ENCODE peak calls at places on chromosomes 16 and 17, in eight cellular contexts. One of them, this sample, is unnamed.

GRCh38 chr17:66423436-66423922 is 121.1 kb downstream of the PRKCA start:
- DNase-seq in Peyer's patch: no peak
- DNase-seq in MM.1S: no peak
- DNase-seq in mammary epithelial cell: no peak
- DNase-seq in upper lobe of right lung: no peak
- DNase-seq in esophagus squamous epithelium: no peak
- DNase-seq in body of pancreas: no peak
- DNase-seq in pancreas: no peak
- DNase-seq in this sample: no peak

GRCh38 chr16:88309174-88309904 is 73.4 kb upstream of the ZNF469 start:
- DNase-seq in pancreas: no peak
- DNase-seq in Peyer's patch: no peak
- DNase-seq in upper lobe of right lung: no peak
- DNase-seq in MM.1S: no peak
- DNase-seq in body of pancreas: no peak
- DNase-seq in esophagus squamous epithelium: no peak
- DNase-seq in mammary epithelial cell: no peak
- DNase-seq in this sample: no peak

GRCh38 chr16:73054732-73055481 is 7.0 kb upstream of the ZFHX3 start:
- DNase-seq in pancreas: no peak
- DNase-seq in MM.1S: no peak
- DNase-seq in body of pancreas: no peak
- DNase-seq in upper lobe of right lung: no peak
- DNase-seq in esophagus squamous epithelium: no peak
- DNase-seq in mammary epithelial cell: peak; percentile 60
- DNase-seq in Peyer's patch: no peak
- DNase-seq in this sample: no peak

GRCh38 chr17:72219136-72219823 is 98.5 kb downstream of the SOX9 start:
- DNase-seq in esophagus squamous epithelium: no peak
- DNase-seq in MM.1S: no peak
- DNase-seq in upper lobe of right lung: no peak
- DNase-seq in Peyer's patch: no peak
- DNase-seq in mammary epithelial cell: no peak
- DNase-seq in pancreas: no peak
- DNase-seq in body of pancreas: no peak
- DNase-seq in this sample: no peak

GRCh38 chr17:78468366-78468765 is 89.9 kb downstream of the PGS1 start:
- DNase-seq in mammary epithelial cell: no peak
- DNase-seq in body of pancreas: no peak
- DNase-seq in Peyer's patch: no peak
- DNase-seq in esophagus squamous epithelium: no peak
- DNase-seq in MM.1S: no peak
- DNase-seq in upper lobe of right lung: no peak
- DNase-seq in pancreas: no peak
- DNase-seq in this sample: no peak

GRCh38 chr16:87692756-87693155 is 73.0 kb downstream of the KLHDC4 start:
- DNase-seq in esophagus squamous epithelium: no peak
- DNase-seq in MM.1S: no peak
- DNase-seq in mammary epithelial cell: no peak
- DNase-seq in upper lobe of right lung: no peak
- DNase-seq in pancreas: no peak
- DNase-seq in Peyer's patch: no peak
- DNase-seq in body of pancreas: no peak
- DNase-seq in this sample: no peak

GRCh38 chr17:71315568-71315967 is 805.3 kb upstream of the SOX9 start:
- DNase-seq in esophagus squamous epithelium: no peak
- DNase-seq in upper lobe of right lung: no peak
- DNase-seq in pancreas: no peak
- DNase-seq in mammary epithelial cell: no peak
- DNase-seq in Peyer's patch: no peak
- DNase-seq in body of pancreas: no peak
- DNase-seq in MM.1S: no peak
- DNase-seq in this sample: no peak

GRCh38 chr17:40443988-40444899 is 994 bp downstream of the IGFBP4 start:
- DNase-seq in upper lobe of right lung: no peak
- DNase-seq in body of pancreas: no peak
- DNase-seq in Peyer's patch: no peak
- DNase-seq in esophagus squamous epithelium: no peak
- DNase-seq in MM.1S: no peak
- DNase-seq in mammary epithelial cell: peak; percentile 46
- DNase-seq in pancreas: no peak
- DNase-seq in this sample: no peak

GRCh38 chr16:630815-631405 is at the start of gene WFIKKN1:
- DNase-seq in Peyer's patch: no peak
- DNase-seq in MM.1S: no peak
- DNase-seq in upper lobe of right lung: peak; percentile 87
- DNase-seq in body of pancreas: peak; percentile 77
- DNase-seq in pancreas: peak; percentile 83
- DNase-seq in esophagus squamous epithelium: no peak
- DNase-seq in mammary epithelial cell: no peak
- DNase-seq in this sample: no peak

GRCh38 chr17:57121308-57122042 is 36.4 kb downstream of the AKAP1 start:
- DNase-seq in mammary epithelial cell: no peak
- DNase-seq in esophagus squamous epithelium: no peak
- DNase-seq in upper lobe of right lung: no peak
- DNase-seq in pancreas: no peak
- DNase-seq in Peyer's patch: no peak
- DNase-seq in MM.1S: no peak
- DNase-seq in body of pancreas: peak; percentile 60
- DNase-seq in this sample: no peak

GRCh38 chr17:76250141-76250540 is 9.8 kb upstream of the RNF157 start:
- DNase-seq in body of pancreas: no peak
- DNase-seq in MM.1S: peak; percentile 67
- DNase-seq in pancreas: no peak
- DNase-seq in mammary epithelial cell: no peak
- DNase-seq in esophagus squamous epithelium: no peak
- DNase-seq in upper lobe of right lung: no peak
- DNase-seq in Peyer's patch: no peak
- DNase-seq in this sample: no peak

GRCh38 chr17:36901506-36901905 is 35.8 kb upstream of the LHX1 start:
- DNase-seq in body of pancreas: no peak
- DNase-seq in esophagus squamous epithelium: no peak
- DNase-seq in MM.1S: no peak
- DNase-seq in pancreas: no peak
- DNase-seq in mammary epithelial cell: peak; percentile 4
- DNase-seq in Peyer's patch: no peak
- DNase-seq in upper lobe of right lung: no peak
- DNase-seq in this sample: no peak

GRCh38 chr16:4260360-4260759 is 12.5 kb downstream of the TFAP4 start:
- DNase-seq in MM.1S: no peak
- DNase-seq in pancreas: peak; percentile 95
- DNase-seq in upper lobe of right lung: peak; percentile 92
- DNase-seq in mammary epithelial cell: no peak
- DNase-seq in body of pancreas: peak; percentile 97
- DNase-seq in Peyer's patch: no peak
- DNase-seq in esophagus squamous epithelium: no peak
- DNase-seq in this sample: no peak

GRCh38 chr16:85930321-85930720 is 31.4 kb downstream of the IRF8 start:
- DNase-seq in esophagus squamous epithelium: no peak
- DNase-seq in mammary epithelial cell: no peak
- DNase-seq in body of pancreas: no peak
- DNase-seq in upper lobe of right lung: no peak
- DNase-seq in Peyer's patch: no peak
- DNase-seq in pancreas: no peak
- DNase-seq in MM.1S: no peak
- DNase-seq in this sample: no peak

GRCh38 chr17:29145289-29146058 is 34.7 kb downstream of the MYO18A start:
- DNase-seq in upper lobe of right lung: peak; percentile 85
- DNase-seq in esophagus squamous epithelium: no peak
- DNase-seq in body of pancreas: peak; percentile 72
- DNase-seq in pancreas: no peak
- DNase-seq in mammary epithelial cell: peak; percentile 57
- DNase-seq in Peyer's patch: peak; percentile 73
- DNase-seq in MM.1S: peak; percentile 82
- DNase-seq in this sample: peak; percentile 52

GRCh38 chr17:67378444-67379250 is 1.6 kb downstream of the PITPNC1 start:
- DNase-seq in body of pancreas: peak; percentile 83
- DNase-seq in pancreas: peak; percentile 85
- DNase-seq in esophagus squamous epithelium: no peak
- DNase-seq in upper lobe of right lung: peak; percentile 89
- DNase-seq in mammary epithelial cell: peak; percentile 66
- DNase-seq in Peyer's patch: peak; percentile 69
- DNase-seq in MM.1S: peak; percentile 80
- DNase-seq in this sample: peak; percentile 87

GRCh38 chr16:20938426-20938825 is 37.9 kb downstream of the LYRM1 start:
- DNase-seq in body of pancreas: no peak
- DNase-seq in Peyer's patch: no peak
- DNase-seq in pancreas: no peak
- DNase-seq in MM.1S: no peak
- DNase-seq in esophagus squamous epithelium: no peak
- DNase-seq in upper lobe of right lung: no peak
- DNase-seq in mammary epithelial cell: peak; percentile 32
- DNase-seq in this sample: no peak

GRCh38 chr16:77637939-77638338 is 84.4 kb upstream of the NUDT7 start:
- DNase-seq in MM.1S: no peak
- DNase-seq in mammary epithelial cell: no peak
- DNase-seq in Peyer's patch: no peak
- DNase-seq in upper lobe of right lung: no peak
- DNase-seq in esophagus squamous epithelium: no peak
- DNase-seq in pancreas: no peak
- DNase-seq in body of pancreas: no peak
- DNase-seq in this sample: no peak

GRCh38 chr17:73359987-73360410 is 48.2 kb upstream of the CDC42EP4 start:
- DNase-seq in mammary epithelial cell: peak; percentile 65
- DNase-seq in upper lobe of right lung: peak; percentile 93
- DNase-seq in body of pancreas: peak; percentile 93
- DNase-seq in pancreas: peak; percentile 86
- DNase-seq in Peyer's patch: no peak
- DNase-seq in esophagus squamous epithelium: no peak
- DNase-seq in MM.1S: no peak
- DNase-seq in this sample: no peak

GRCh38 chr16:10932959-10933710 is 9.1 kb downstream of the DEXI start:
- DNase-seq in body of pancreas: no peak
- DNase-seq in Peyer's patch: no peak
- DNase-seq in pancreas: no peak
- DNase-seq in MM.1S: no peak
- DNase-seq in upper lobe of right lung: peak; percentile 38
- DNase-seq in mammary epithelial cell: no peak
- DNase-seq in esophagus squamous epithelium: no peak
- DNase-seq in this sample: no peak
- H3K4me1 ChIP-seq in body of pancreas: peaks cover 48% of the 10 kb centered on the region
- H3K4me1 ChIP-seq in Peyer's patch: peaks cover 16% of the 10 kb centered on the region
- H3K4me1 ChIP-seq in pancreas: peaks cover 10% of the 10 kb centered on the region
- H3K4me1 ChIP-seq in MM.1S: peaks cover 5% of the 10 kb centered on the region
- H3K4me1 ChIP-seq in upper lobe of right lung: peaks cover 57% of the 10 kb centered on the region
- H3K4me1 ChIP-seq in mammary epithelial cell: peaks cover 4% of the 10 kb centered on the region
- H3K4me1 ChIP-seq in esophagus squamous epithelium: peaks cover 31% of the 10 kb centered on the region
- H3K4me1 ChIP-seq in this sample: peaks cover 37% of the 10 kb centered on the region

GRCh38 chr16:10620120-10620519 is 39.7 kb upstream of the EMP2 start:
- DNase-seq in mammary epithelial cell: no peak
- DNase-seq in upper lobe of right lung: no peak
- DNase-seq in Peyer's patch: no peak
- DNase-seq in body of pancreas: no peak
- DNase-seq in esophagus squamous epithelium: no peak
- DNase-seq in pancreas: no peak
- DNase-seq in MM.1S: no peak
- DNase-seq in this sample: no peak
- H3K4me3 ChIP-seq in mammary epithelial cell: no peak overlapping the region
- H3K4me3 ChIP-seq in upper lobe of right lung: no peak overlapping the region
- H3K4me3 ChIP-seq in Peyer's patch: no peak overlapping the region
- H3K4me3 ChIP-seq in body of pancreas: no peak overlapping the region
- H3K4me3 ChIP-seq in esophagus squamous epithelium: no peak overlapping the region
- H3K4me3 ChIP-seq in pancreas: no peak overlapping the region
- H3K4me3 ChIP-seq in MM.1S: no peak overlapping the region
- H3K4me3 ChIP-seq in this sample: no peak overlapping the region

DNA sequence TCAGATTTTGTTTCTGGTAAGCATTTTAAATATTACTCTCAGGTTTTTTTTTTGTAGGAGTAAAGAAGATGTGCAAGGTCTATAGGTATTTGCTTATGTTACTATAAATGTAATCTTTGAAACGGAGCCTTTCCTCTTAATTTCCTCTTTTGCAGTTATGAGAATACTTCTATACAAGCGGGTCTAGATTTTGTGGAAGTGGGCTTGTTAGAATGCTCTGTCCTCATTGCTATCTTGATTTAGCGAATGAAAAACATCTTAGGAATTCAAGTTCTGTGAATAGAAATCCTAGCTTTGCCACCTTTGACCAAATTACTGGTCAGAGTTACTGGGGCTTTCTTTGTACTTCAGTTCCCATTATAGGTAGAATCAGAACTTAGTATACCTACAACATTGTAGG is 80.3 kb downstream of the EFCAB13 start:
- DNase-seq in Peyer's patch: no peak
- DNase-seq in upper lobe of right lung: no peak
- DNase-seq in esophagus squamous epithelium: no peak
- DNase-seq in pancreas: no peak
- DNase-seq in MM.1S: no peak
- DNase-seq in mammary epithelial cell: no peak
- DNase-seq in body of pancreas: no peak
- DNase-seq in this sample: no peak
- H3K4me1 ChIP-seq in Peyer's patch: no peaks in the 10 kb centered on the region
- H3K4me1 ChIP-seq in upper lobe of right lung: no peaks in the 10 kb centered on the region
- H3K4me1 ChIP-seq in esophagus squamous epithelium: no peaks in the 10 kb centered on the region
- H3K4me1 ChIP-seq in pancreas: no peaks in the 10 kb centered on the region
- H3K4me1 ChIP-seq in MM.1S: peaks cover 6% of the 10 kb centered on the region
- H3K4me1 ChIP-seq in mammary epithelial cell: no peaks in the 10 kb centered on the region
- H3K4me1 ChIP-seq in body of pancreas: no peaks in the 10 kb centered on the region
- H3K4me1 ChIP-seq in this sample: no peaks in the 10 kb centered on the region

DNA sequence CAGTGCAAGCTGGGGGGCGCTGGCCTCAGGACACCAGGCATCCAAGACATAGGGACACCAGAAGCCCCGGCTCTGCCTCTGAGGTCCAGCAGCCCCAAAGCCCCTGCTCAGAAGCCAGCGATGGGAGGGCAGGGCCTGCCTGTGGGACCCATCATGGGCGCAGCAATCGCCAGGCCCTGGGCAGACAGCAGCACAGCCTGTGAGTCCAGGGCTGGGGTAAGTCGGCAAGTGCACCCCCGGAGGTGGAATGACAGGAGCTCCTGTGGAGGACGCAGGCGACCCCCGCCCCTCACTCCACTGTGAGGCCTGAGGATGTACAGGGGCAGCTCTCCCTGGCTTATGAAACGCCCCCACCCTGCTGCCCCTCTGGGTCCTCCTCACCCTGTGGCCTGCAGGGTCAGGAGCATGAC is 23.3 kb upstream of the ENPP7 start:
- DNase-seq in MM.1S: no peak
- DNase-seq in Peyer's patch: no peak
- DNase-seq in body of pancreas: no peak
- DNase-seq in upper lobe of right lung: no peak
- DNase-seq in esophagus squamous epithelium: no peak
- DNase-seq in mammary epithelial cell: no peak
- DNase-seq in pancreas: no peak
- DNase-seq in this sample: no peak
- H3K4me3 ChIP-seq in MM.1S: no peak overlapping the region
- H3K4me3 ChIP-seq in Peyer's patch: no peak overlapping the region
- H3K4me3 ChIP-seq in body of pancreas: no peak overlapping the region
- H3K4me3 ChIP-seq in upper lobe of right lung: no peak overlapping the region
- H3K4me3 ChIP-seq in esophagus squamous epithelium: no peak overlapping the region
- H3K4me3 ChIP-seq in mammary epithelial cell: no peak overlapping the region
- H3K4me3 ChIP-seq in pancreas: no peak overlapping the region
- H3K4me3 ChIP-seq in this sample: no peak overlapping the region

GRCh38 chr17:79937981-79938695 is 97.5 kb downstream of the TBC1D16 start:
- DNase-seq in mammary epithelial cell: no peak
- DNase-seq in esophagus squamous epithelium: no peak
- DNase-seq in Peyer's patch: no peak
- DNase-seq in body of pancreas: peak; percentile 74
- DNase-seq in upper lobe of right lung: no peak
- DNase-seq in pancreas: peak; percentile 76
- DNase-seq in MM.1S: no peak
- DNase-seq in this sample: no peak
- H3K4me1 ChIP-seq in mammary epithelial cell: peaks cover 3% of the 10 kb centered on the region
- H3K4me1 ChIP-seq in esophagus squamous epithelium: peaks cover 3% of the 10 kb centered on the region
- H3K4me1 ChIP-seq in Peyer's patch: no peaks in the 10 kb centered on the region
- H3K4me1 ChIP-seq in body of pancreas: peaks cover 11% of the 10 kb centered on the region
- H3K4me1 ChIP-seq in upper lobe of right lung: peaks cover 9% of the 10 kb centered on the region
- H3K4me1 ChIP-seq in pancreas: no peaks in the 10 kb centered on the region
- H3K4me1 ChIP-seq in MM.1S: no peaks in the 10 kb centered on the region
- H3K4me1 ChIP-seq in this sample: peaks cover 32% of the 10 kb centered on the region

This sample was measured in naive thymus-derived CD4-positive, alpha-beta T cell.